ENCODE peak calls at places on chromosomes 4 and X, in four cellular contexts. One of them, this sample, is unnamed.

GRCh38 chr4:11428161-11428700 is 463 bp downstream of the HS3ST1 start:
- DNase-seq in HepG2: no peak
- DNase-seq in WTC11: peak
- DNase-seq in K562: no peak
- DNase-seq in this sample: no peak

GRCh38 chrX:56812515-56813105 is 83.6 kb downstream of the NBDY start:
- DNase-seq in HepG2: no peak
- DNase-seq in WTC11: no peak
- DNase-seq in K562: no peak
- DNase-seq in this sample: no peak

GRCh38 chr4:121143126-121143525 is 21.0 kb downstream of the TNIP3 start:
- DNase-seq in HepG2: no peak
- DNase-seq in WTC11: no peak
- DNase-seq in K562: no peak
- DNase-seq in this sample: no peak

GRCh38 chrX:11053351-11053750 is 57.8 kb upstream of the HCCS start:
- DNase-seq in HepG2: no peak
- DNase-seq in WTC11: no peak
- DNase-seq in K562: no peak
- DNase-seq in this sample: no peak

GRCh38 chrX:123736333-123736921 is 3.6 kb upstream of the THOC2 start:
- DNase-seq in HepG2: no peak
- DNase-seq in WTC11: no peak
- DNase-seq in K562: no peak
- DNase-seq in this sample: peak

GRCh38 chrX:108437789-108438623 is at the start of gene COL4A6:
- DNase-seq in HepG2: peak
- DNase-seq in WTC11: peak
- DNase-seq in K562: peak
- DNase-seq in this sample: no peak

GRCh38 chrX:108216405-108216804 is 124.8 kb downstream of the ATG4A start:
- DNase-seq in HepG2: no peak
- DNase-seq in WTC11: no peak
- DNase-seq in K562: no peak
- DNase-seq in this sample: no peak

GRCh38 chrX:54043696-54044125 is 562 bp downstream of the PHF8 start:
- DNase-seq in HepG2: no peak
- DNase-seq in WTC11: peak
- DNase-seq in K562: peak
- DNase-seq in this sample: peak

GRCh38 chr4:183467246-183467645 is 22.8 kb downstream of the CDKN2AIP start:
- DNase-seq in HepG2: no peak
- DNase-seq in WTC11: no peak
- DNase-seq in K562: no peak
- DNase-seq in this sample: no peak

GRCh38 chr4:121597346-121597934 is 99.3 kb downstream of the ANXA5 start:
- DNase-seq in HepG2: no peak
- DNase-seq in WTC11: no peak
- DNase-seq in K562: no peak
- DNase-seq in this sample: no peak

GRCh38 chr4:157918036-157918832 is 254.6 kb downstream of the GASK1B start:
- DNase-seq in HepG2: no peak
- DNase-seq in WTC11: no peak
- DNase-seq in K562: no peak
- DNase-seq in this sample: no peak

DNA sequence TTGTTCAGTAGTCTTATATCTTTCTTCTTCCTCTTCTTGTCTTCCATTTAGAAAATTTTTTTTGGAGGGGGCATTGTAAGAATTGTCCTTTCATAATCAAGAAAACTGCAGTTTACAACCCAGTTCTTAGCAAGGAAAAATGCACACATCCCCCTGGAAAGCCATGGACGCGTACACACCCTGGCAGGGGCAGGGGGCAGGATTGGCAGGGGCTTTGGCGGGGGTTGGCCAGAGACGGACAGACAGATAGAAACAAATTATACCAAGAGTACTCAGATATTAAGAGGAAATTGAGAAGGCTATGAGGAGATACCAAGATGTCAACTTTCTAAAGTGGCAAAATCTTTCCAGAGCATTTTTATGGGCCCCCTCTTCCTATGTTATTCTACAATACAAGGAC is 322.5 kb upstream of the CPXCR1 start:
- DNase-seq in HepG2: no peak
- DNase-seq in WTC11: no peak
- DNase-seq in K562: no peak
- DNase-seq in this sample: no peak
- TF ChIP-seq FOXJ3 in HepG2: no peak
- TF ChIP-seq FOXJ3 in WTC11: no peak
- TF ChIP-seq FOXJ3 in K562: no peak
- TF ChIP-seq FOXJ3 in this sample: no peak

GRCh38 chrX:74784629-74785028 is 140.6 kb downstream of the NEXMIF start:
- DNase-seq in HepG2: no peak
- DNase-seq in WTC11: no peak
- DNase-seq in K562: no peak
- DNase-seq in this sample: no peak

DNA sequence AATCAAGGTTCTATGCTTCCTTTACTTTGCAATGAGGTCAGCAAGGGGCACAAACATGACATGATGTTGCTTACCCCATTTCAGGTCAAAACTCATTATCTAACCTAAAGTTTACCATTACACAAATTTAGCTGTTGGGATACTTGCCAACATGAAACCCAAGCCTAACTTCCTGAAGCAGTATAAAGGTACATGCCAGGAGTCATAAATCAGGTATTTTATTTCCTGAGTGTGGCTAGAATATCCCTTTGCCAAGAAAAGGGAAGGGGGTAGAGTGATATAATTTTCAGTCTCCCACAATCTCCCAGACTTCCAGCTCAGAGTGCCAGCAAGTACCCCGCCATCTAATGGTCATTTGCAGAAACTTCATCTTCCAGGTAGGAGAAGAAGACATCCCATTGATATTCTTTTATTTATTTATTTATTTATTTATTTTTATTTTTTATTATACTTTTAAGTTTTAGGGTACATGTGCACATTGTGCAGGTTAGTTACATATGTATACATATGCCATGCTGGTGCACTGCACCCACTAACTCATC is 136.6 kb downstream of the NEXMIF start:
- DNase-seq in HepG2: no peak
- DNase-seq in WTC11: no peak
- DNase-seq in K562: peak
- DNase-seq in this sample: peak
- TF ChIP-seq FOXJ3 in HepG2: no peak
- TF ChIP-seq FOXJ3 in WTC11: no peak
- TF ChIP-seq FOXJ3 in K562: no peak
- TF ChIP-seq FOXJ3 in this sample: no peak

GRCh38 chr4:42655921-42656735 is 777 bp downstream of the ATP8A1 start:
- DNase-seq in HepG2: peak
- DNase-seq in WTC11: peak
- DNase-seq in K562: no peak
- DNase-seq in this sample: peak

GRCh38 chr4:42656986-42657792 is at the start of gene ATP8A1:
- DNase-seq in HepG2: peak
- DNase-seq in WTC11: peak
- DNase-seq in K562: peak
- DNase-seq in this sample: peak

GRCh38 chr4:42655248-42655647 is 1.7 kb downstream of the ATP8A1 start:
- DNase-seq in HepG2: no peak
- DNase-seq in WTC11: no peak
- DNase-seq in K562: no peak
- DNase-seq in this sample: no peak

GRCh38 chr4:42654606-42655005 is 2.3 kb downstream of the ATP8A1 start:
- DNase-seq in HepG2: peak
- DNase-seq in WTC11: no peak
- DNase-seq in K562: peak
- DNase-seq in this sample: no peak

GRCh38 chr4:42656736-42656985 is 244 bp downstream of the ATP8A1 start:
- DNase-seq in HepG2: no peak
- DNase-seq in WTC11: no peak
- DNase-seq in K562: no peak
- DNase-seq in this sample: no peak
- TF ChIP-seq FOXJ3 in HepG2: no peak
- TF ChIP-seq FOXJ3 in WTC11: no peak
- TF ChIP-seq FOXJ3 in K562: no peak
- TF ChIP-seq FOXJ3 in this sample: no peak

GRCh38 chr4:101122019-101122418 is 225.3 kb downstream of the PPP3CA start:
- DNase-seq in HepG2: no peak
- DNase-seq in WTC11: no peak
- DNase-seq in K562: no peak
- DNase-seq in this sample: no peak
- TF ChIP-seq FOXJ3 in HepG2: no peak
- TF ChIP-seq FOXJ3 in WTC11: no peak
- TF ChIP-seq FOXJ3 in K562: no peak
- TF ChIP-seq FOXJ3 in this sample: no peak

DNA sequence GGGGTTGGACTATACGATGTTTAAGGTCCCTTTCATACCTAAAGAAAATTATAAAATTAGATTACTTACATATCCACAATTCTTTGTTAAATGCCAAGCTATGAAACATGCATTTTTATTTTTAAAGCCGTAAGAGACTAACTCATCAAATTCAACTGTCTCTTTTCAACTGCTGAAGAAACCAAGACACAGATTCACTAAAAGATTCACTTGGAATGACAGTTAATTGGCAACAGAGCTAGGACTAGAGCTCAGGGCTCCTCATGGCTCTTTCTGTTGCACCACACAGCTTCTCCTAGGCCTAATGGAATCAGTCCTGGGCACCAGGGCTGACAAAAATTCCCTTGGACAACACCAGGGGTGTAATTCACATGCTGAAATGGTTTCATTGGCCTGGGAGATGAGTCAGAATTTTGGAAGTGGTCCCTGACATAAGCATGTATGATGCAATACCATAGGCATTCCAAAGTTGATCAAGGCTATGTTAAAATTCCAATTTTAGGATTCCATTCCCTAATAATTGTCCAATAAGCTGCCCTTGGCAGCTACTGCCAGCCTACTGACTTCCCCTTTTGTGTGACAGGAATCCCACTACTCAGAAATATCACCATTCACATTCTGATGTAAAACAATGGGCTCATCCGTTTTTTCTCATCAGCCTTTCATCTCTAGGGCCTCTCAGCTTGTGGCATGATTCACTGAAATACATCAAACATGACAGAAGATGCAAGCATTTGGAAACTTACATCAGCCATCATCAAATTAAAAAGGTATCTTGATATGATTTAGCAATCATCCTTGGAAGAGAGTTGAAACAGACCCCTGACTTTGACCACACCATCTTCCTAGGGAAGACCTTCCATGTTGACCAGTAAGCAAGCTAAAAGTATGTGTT is 54.2 kb downstream of the PLAC1 start:
- DNase-seq in HepG2: no peak
- DNase-seq in WTC11: no peak
- DNase-seq in K562: no peak
- DNase-seq in this sample: no peak
- TF ChIP-seq FOXJ3 in HepG2: no peak
- TF ChIP-seq FOXJ3 in WTC11: no peak
- TF ChIP-seq FOXJ3 in K562: no peak
- TF ChIP-seq FOXJ3 in this sample: no peak

GRCh38 chr4:54687887-54688841 is 30.4 kb downstream of the KIT start:
- DNase-seq in HepG2: no peak
- DNase-seq in WTC11: no peak
- DNase-seq in K562: no peak
- DNase-seq in this sample: no peak

GRCh38 chr4:54677853-54678650 is 20.3 kb downstream of the KIT start:
- DNase-seq in HepG2: no peak
- DNase-seq in WTC11: no peak
- DNase-seq in K562: no peak
- DNase-seq in this sample: no peak

GRCh38 chr4:54685810-54686209 is 28.1 kb downstream of the KIT start:
- DNase-seq in HepG2: no peak
- DNase-seq in WTC11: no peak
- DNase-seq in K562: no peak
- DNase-seq in this sample: no peak

GRCh38 chr4:54678826-54679225 is 21.1 kb downstream of the KIT start:
- DNase-seq in HepG2: no peak
- DNase-seq in WTC11: no peak
- DNase-seq in K562: no peak
- DNase-seq in this sample: no peak

DNA sequence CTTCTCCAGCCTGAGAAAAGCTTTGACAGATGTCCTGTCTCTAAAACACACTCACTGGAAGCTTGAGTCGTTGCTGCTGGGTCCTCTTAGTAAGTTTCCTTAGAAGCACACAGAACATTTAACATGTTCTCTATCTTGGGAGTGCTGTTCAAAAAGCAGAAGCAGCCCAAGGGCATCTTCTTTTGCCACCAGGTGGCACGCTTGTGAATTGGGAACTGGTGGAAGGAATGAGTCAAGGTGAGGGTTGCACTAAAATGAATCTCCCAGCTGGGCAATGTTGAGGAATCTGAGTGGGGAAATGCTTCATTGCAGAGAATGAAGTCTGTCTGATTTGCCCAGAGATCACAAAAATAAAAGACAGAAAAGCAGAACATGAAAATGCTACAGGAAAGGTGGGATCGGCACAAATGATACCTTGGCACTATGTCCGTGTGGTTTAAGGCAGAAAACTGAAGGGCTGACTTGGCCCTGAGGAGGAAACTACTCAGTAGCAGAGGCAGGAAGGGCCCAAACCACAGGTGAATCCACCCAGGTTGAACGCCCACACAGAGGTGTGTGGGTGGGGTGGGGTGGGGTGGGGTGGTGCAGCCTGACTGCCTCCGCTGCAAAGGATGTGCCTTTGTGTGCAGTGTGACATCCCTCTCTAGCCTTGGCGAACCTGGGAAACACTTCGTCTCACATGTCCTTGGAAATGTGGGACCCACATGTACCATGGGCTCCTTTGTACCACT is 26.0 kb downstream of the KIT start:
- DNase-seq in HepG2: peak
- DNase-seq in WTC11: peak
- DNase-seq in K562: peak
- DNase-seq in this sample: no peak
- TF ChIP-seq FOXJ3 in HepG2: no peak
- TF ChIP-seq FOXJ3 in WTC11: no peak
- TF ChIP-seq FOXJ3 in K562: no peak
- TF ChIP-seq FOXJ3 in this sample: no peak

GRCh38 chrX:139191746-139192385 is 338.7 kb upstream of the F9 start:
- DNase-seq in HepG2: no peak
- DNase-seq in WTC11: no peak
- DNase-seq in K562: no peak
- DNase-seq in this sample: no peak

GRCh38 chrX:139192386-139192961 is 338.1 kb upstream of the F9 start:
- DNase-seq in HepG2: no peak
- DNase-seq in WTC11: no peak
- DNase-seq in K562: no peak
- DNase-seq in this sample: no peak

GRCh38 chrX:139196890-139197289 is 333.6 kb upstream of the F9 start:
- DNase-seq in HepG2: no peak
- DNase-seq in WTC11: no peak
- DNase-seq in K562: no peak
- DNase-seq in this sample: no peak

GRCh38 chrX:139198936-139199335 is 331.6 kb upstream of the F9 start:
- DNase-seq in HepG2: no peak
- DNase-seq in WTC11: no peak
- DNase-seq in K562: no peak
- DNase-seq in this sample: no peak

GRCh38 chrX:139194571-139195280 is 335.8 kb upstream of the F9 start:
- DNase-seq in HepG2: no peak
- DNase-seq in WTC11: peak
- DNase-seq in K562: peak
- DNase-seq in this sample: no peak
- TF ChIP-seq FOXJ3 in HepG2: no peak
- TF ChIP-seq FOXJ3 in WTC11: no peak
- TF ChIP-seq FOXJ3 in K562: no peak
- TF ChIP-seq FOXJ3 in this sample: no peak